ENCODE peak calls at places on chromosomes 7 and 10, in six cellular contexts. G is GM12864; S is cardiac muscle cell; O is NCI-H1105; L is stimulated activated CD8-positive, alpha-beta memory T cell treated with anti-CD3 and anti-CD28 coated beads, Interleukin-4, amount 100 ng/mL, for 24 hours; I is AG04450. E is an unnamed sample.

GRCh38 chr7:83996879-83997278 is 197.7 kb downstream of the SEMA3A start:
- DNase-seq in S (no peak), G (no peak), O (no peak), I (no peak), L (no peak), E (no peak)

GRCh38 chr7:96612034-96612433 is 97.6 kb downstream of the SEM1 start:
- DNase-seq in O (peak; percentile 58), I (no peak), G (no peak), L (no peak), S (no peak), E (no peak)

GRCh38 chr7:101950450-101951119 is 133.2 kb downstream of the CUX1 start:
- DNase-seq in O (no peak), I (peak; percentile 42), S (peak; percentile 88), G (no peak), L (no peak), E (no peak)

GRCh38 chr7:157405914-157406810 is 69.4 kb downstream of the DNAJB6 start:
- DNase-seq in G (no peak), L (no peak), S (no peak), O (no peak), I (no peak), E (no peak)

GRCh38 chr7:83077328-83077727 is 85.4 kb downstream of the PCLO start:
- DNase-seq in O (no peak), S (peak; percentile 2), G (no peak), L (no peak), I (no peak), E (no peak)

GRCh38 chr7:111990597-111990996 is 215.6 kb downstream of the DOCK4 start:
- DNase-seq in L (no peak), S (no peak), O (no peak), G (no peak), I (no peak), E (no peak)

GRCh38 chr7:106717997-106718871 is 57.3 kb upstream of the CCDC71L start:
- DNase-seq in S (peak; percentile 98), G (peak; percentile 55), L (peak; percentile 66), O (no peak), I (peak; percentile 88), E (peak; percentile 54)

GRCh38 chr10:111203615-111204014 is 126.8 kb downstream of the ADRA2A start:
- DNase-seq in S (no peak), L (no peak), G (no peak), O (no peak), I (no peak), E (no peak)

GRCh38 chr10:110625356-110625894 is 18.7 kb upstream of the RBM20 start:
- DNase-seq in O (no peak), I (no peak), S (no peak), G (no peak), L (no peak), E (no peak)

GRCh38 chr7:78326189-78326588 is 527.6 kb downstream of the PHTF2 start:
- DNase-seq in G (no peak), I (peak; percentile 3), S (peak; percentile 0), O (no peak), L (no peak), E (peak; percentile 19)

GRCh38 chr7:75980126-75980864 is 14.1 kb downstream of the TMEM120A start:
- DNase-seq in S (no peak), L (no peak), G (no peak), O (no peak), I (no peak), E (no peak)

GRCh38 chr10:88728107-88728763 is 22.2 kb downstream of the LIPK start:
- DNase-seq in G (no peak), I (no peak), L (no peak), S (peak; percentile 17), O (no peak), E (no peak)

GRCh38 chr7:30472771-30473392 is 5.7 kb downstream of the NOD1 start:
- DNase-seq in L (no peak), S (peak; percentile 94), O (no peak), G (no peak), I (no peak), E (no peak)

GRCh38 chr7:78383096-78383495 is 584.5 kb downstream of the PHTF2 start:
- DNase-seq in G (no peak), S (no peak), O (no peak), I (no peak), L (no peak), E (no peak)

GRCh38 chr10:13707156-13707881 is 120.6 kb downstream of the PRPF18 start:
- DNase-seq in L (no peak), I (peak; percentile 70), G (peak; percentile 68), S (peak; percentile 96), O (no peak), E (peak; percentile 48)

GRCh38 chr10:79628988-79629954 is 18.5 kb downstream of the SFTPA1 start:
- DNase-seq in O (no peak), S (no peak), G (no peak), I (no peak), L (no peak), E (no peak)

GRCh38 chr7:45088821-45089313 is at the start of gene NACAD:
- DNase-seq in S (peak; percentile 25), I (no peak), G (no peak), L (peak; percentile 7), O (peak; percentile 75), E (peak; percentile 24)

GRCh38 chr10:21727452-21728168 is 193.6 kb downstream of the MLLT10 start:
- DNase-seq in I (no peak), G (no peak), S (peak; percentile 31), L (no peak), O (no peak), E (no peak)

GRCh38 chr7:141115949-141116348 is 42.1 kb downstream of the TMEM178B start:
- DNase-seq in I (no peak), G (no peak), S (no peak), O (peak; percentile 83), L (no peak), E (no peak)

GRCh38 chr7:134364619-134365037 is 47.9 kb upstream of the SLC35B4 start:
- DNase-seq in S (peak; percentile 64), O (no peak), G (no peak), L (no peak), I (no peak), E (no peak)

GRCh38 chr10:44640429-44640828 is 255.5 kb upstream of the CXCL12 start:
- DNase-seq in I (no peak), S (no peak), O (no peak), G (no peak), L (no peak), E (no peak)

GRCh38 chr7:149141893-149142292 is 5.4 kb upstream of the ZNF398 start:
- DNase-seq in S (no peak), O (no peak), G (no peak), I (no peak), L (no peak), E (no peak)

GRCh38 chr10:122044713-122045112 is 55.8 kb downstream of the TACC2 start:
- DNase-seq in O (no peak), L (no peak), G (no peak), S (peak; percentile 28), I (no peak), E (no peak)

GRCh38 chr7:148862481-148862880 is 21.6 kb downstream of the EZH2 start:
- DNase-seq in O (no peak), S (no peak), L (no peak), G (no peak), I (no peak), E (no peak)

GRCh38 chr10:76939862-76940495 is 697.6 kb downstream of the KCNMA1 start:
- DNase-seq in L (no peak), I (no peak), S (no peak), O (peak; percentile 5), G (no peak), E (no peak)